ENCODE peak calls at places on chromosomes 2 and 18, in four cellular contexts. H is A172; I is islet precursor cell; N is stimulated activated CD8-positive, alpha-beta memory T cell treated with anti-CD3 and anti-CD28 coated beads, Interleukin-4, amount 100 ng/mL, for 48 hours. E is an unnamed sample.

GRCh38 chr2:52269696-52270485 is 1238.0 kb upstream of the NRXN1 start:
- DNase-seq in N (no peak), H (no peak), I (no peak), E (peak)

GRCh38 chr18:3089579-3089978 is 76.6 kb upstream of the LPIN2 start:
- DNase-seq in I (no peak), H (no peak), N (no peak), E (no peak)

GRCh38 chr18:25099838-25100393 is 252.1 kb downstream of the ZNF521 start:
- DNase-seq in N (no peak), H (no peak), I (no peak), E (peak)

GRCh38 chr18:36849288-36850011 is 20.5 kb downstream of the KIAA1328 start:
- DNase-seq in N (no peak), H (peak), I (no peak), E (peak)

GRCh38 chr2:150047731-150048130 is 439.7 kb downstream of the RND3 start:
- DNase-seq in N (no peak), H (no peak), I (no peak), E (peak)

GRCh38 chr2:238158807-238159539 is at the start of gene ERFE:
- DNase-seq in I (no peak), N (peak), H (no peak), E (no peak)

GRCh38 chr2:127608061-127609011 is 37.6 kb upstream of the GPR17 start:
- DNase-seq in N (peak), H (no peak), I (peak), E (no peak)

GRCh38 chr2:12728221-12728777 is 11.6 kb downstream of the TRIB2 start:
- DNase-seq in I (peak), H (no peak), N (peak), E (no peak)

GRCh38 chr2:164430166-164430783 is 191.0 kb downstream of the GRB14 start:
- DNase-seq in I (peak), H (peak), N (no peak), E (peak)

GRCh38 chr2:43345391-43345813 is 119.0 kb upstream of the ZFP36L2 start:
- DNase-seq in H (peak), N (no peak), I (peak), E (peak)

GRCh38 chr2:181615086-181615635 is 41.7 kb downstream of the CERKL start:
- DNase-seq in H (no peak), I (no peak), N (no peak), E (no peak)

GRCh38 chr18:10450986-10451385 is 3.4 kb upstream of the APCDD1 start:
- DNase-seq in N (no peak), H (no peak), I (no peak), E (no peak)

GRCh38 chr2:213806125-213806726 is 522.0 kb downstream of the SPAG16 start:
- DNase-seq in H (peak), I (no peak), N (no peak), E (peak)

GRCh38 chr2:69789762-69790600 is 39.5 kb upstream of the GMCL1 start:
- DNase-seq in I (no peak), N (no peak), H (no peak), E (no peak)

GRCh38 chr2:31398881-31399280 is 15.7 kb downstream of the XDH start:
- DNase-seq in I (no peak), H (no peak), N (no peak), E (no peak)

GRCh38 chr18:46013484-46014189 is 46.5 kb upstream of the EPG5 start:
- DNase-seq in H (no peak), I (no peak), N (no peak), E (peak)

GRCh38 chr18:22044474-22045220 is 124.7 kb upstream of the GATA6 start:
- DNase-seq in H (no peak), I (no peak), N (no peak), E (no peak)

GRCh38 chr18:31648966-31649429 is 35.4 kb downstream of the B4GALT6 start:
- DNase-seq in H (peak), N (no peak), I (peak), E (peak)

GRCh38 chr2:27569398-27569797 is 13.4 kb upstream of the ZNF512 start:
- DNase-seq in I (no peak), N (no peak), H (no peak), E (peak)

GRCh38 chr2:98715812-98716451 is 15.0 kb downstream of the MGAT4A start:
- DNase-seq in I (no peak), N (no peak), H (no peak), E (no peak)

GRCh38 chr2:6986251-6986893 is 69.2 kb downstream of the RNF144A start:
- DNase-seq in I (peak), H (peak), N (no peak), E (peak)

GRCh38 chr2:149320362-149320761 is 10.0 kb upstream of the LYPD6 start:
- DNase-seq in H (no peak), N (no peak), I (no peak), E (no peak)

GRCh38 chr2:199197448-199197847 is 260.3 kb downstream of the SATB2 start:
- DNase-seq in H (no peak), N (no peak), I (no peak), E (peak)

GRCh38 chr2:72023678-72024390 is 123.8 kb downstream of the CYP26B1 start:
- DNase-seq in N (no peak), I (peak), H (no peak), E (no peak)

GRCh38 chr2:12951657-12951973 is 234.9 kb downstream of the TRIB2 start:
- DNase-seq in I (no peak), N (no peak), H (no peak), E (no peak)

GRCh38 chr2:215409331-215410127 is 26.3 kb downstream of the FN1 start:
- DNase-seq in I (no peak), N (peak), H (peak), E (peak)

GRCh38 chr2:40653829-40654228 is 201.9 kb upstream of the SLC8A1 start:
- DNase-seq in I (no peak), H (peak), N (no peak), E (peak)

GRCh38 chr18:49319590-49319989 is 140.9 kb downstream of the DYM start:
- DNase-seq in N (no peak), H (no peak), I (no peak), E (peak)

GRCh38 chr2:102181919-102182635 is 4.7 kb upstream of the IL1RL2 start:
- DNase-seq in H (no peak), I (no peak), N (no peak), E (peak)

GRCh38 chr2:191620144-191620543 is 57.8 kb upstream of the NABP1 start:
- DNase-seq in H (peak), N (no peak), I (peak), E (no peak)

GRCh38 chr18:10099539-10100140 is 185.8 kb downstream of the VAPA start:
- DNase-seq in H (no peak), I (no peak), N (no peak), E (peak)

GRCh38 chr2:218886461-218886947 is 5.9 kb downstream of the WNT10A start:
- DNase-seq in I (peak), N (no peak), H (no peak), E (no peak)

GRCh38 chr2:117856415-117857210 is 42.1 kb downstream of the DDX18 start:
- DNase-seq in N (no peak), I (peak), H (peak), E (peak)

GRCh38 chr2:937530-937929 is 13.1 kb upstream of the SNTG2 start:
- DNase-seq in I (no peak), N (no peak), H (no peak), E (peak)

E was measured in fibroblast of mammary gland.